ENCODE peak calls at places on chromosomes 5 and 9, in five cellular contexts. P is brain microvascular endothelial cell, F is ovary, K is HCT116, C is IMR-90. S is an unnamed sample.

GRCh38 chr9:17425379-17425778 is 153.5 kb upstream of the SH3GL2 start:
- DNase-seq in P (no peak), F (no peak), K (no peak), C (no peak), S (no peak)

GRCh38 chr5:139711067-139711851 is 63.1 kb downstream of the CXXC5 start:
- DNase-seq in P (no peak), F (no peak), K (no peak), C (peak; percentile 28), S (no peak)

GRCh38 chr9:129109504-129109903 is 1.1 kb downstream of the CRAT start:
- DNase-seq in P (no peak), F (peak; percentile 56), K (no peak), C (no peak), S (no peak)

GRCh38 chr9:130522233-130522808 is 57.1 kb upstream of the FUBP3 start:
- DNase-seq in P (no peak), F (no peak), K (no peak), C (no peak), S (no peak)

GRCh38 chr9:68970150-68970549 is 43.8 kb downstream of the PRKACG start:
- DNase-seq in P (no peak), F (no peak), K (no peak), C (no peak), S (no peak)

GRCh38 chr5:154583545-154584168 is 105.6 kb upstream of the HAND1 start:
- DNase-seq in P (no peak), F (no peak), K (peak; percentile 22), C (no peak), S (no peak)

GRCh38 chr5:90334746-90335145 is 74.8 kb downstream of the CETN3 start:
- DNase-seq in P (no peak), F (no peak), K (no peak), C (no peak), S (no peak)

GRCh38 chr9:92726971-92727715 is 37.5 kb downstream of the BICD2 start:
- DNase-seq in P (peak; percentile 53), F (no peak), K (no peak), C (peak; percentile 56), S (no peak)

GRCh38 chr5:180668835-180669596 is 19.6 kb upstream of the FLT4 start:
- DNase-seq in P (no peak), F (no peak), K (no peak), C (no peak), S (no peak)

DNA sequence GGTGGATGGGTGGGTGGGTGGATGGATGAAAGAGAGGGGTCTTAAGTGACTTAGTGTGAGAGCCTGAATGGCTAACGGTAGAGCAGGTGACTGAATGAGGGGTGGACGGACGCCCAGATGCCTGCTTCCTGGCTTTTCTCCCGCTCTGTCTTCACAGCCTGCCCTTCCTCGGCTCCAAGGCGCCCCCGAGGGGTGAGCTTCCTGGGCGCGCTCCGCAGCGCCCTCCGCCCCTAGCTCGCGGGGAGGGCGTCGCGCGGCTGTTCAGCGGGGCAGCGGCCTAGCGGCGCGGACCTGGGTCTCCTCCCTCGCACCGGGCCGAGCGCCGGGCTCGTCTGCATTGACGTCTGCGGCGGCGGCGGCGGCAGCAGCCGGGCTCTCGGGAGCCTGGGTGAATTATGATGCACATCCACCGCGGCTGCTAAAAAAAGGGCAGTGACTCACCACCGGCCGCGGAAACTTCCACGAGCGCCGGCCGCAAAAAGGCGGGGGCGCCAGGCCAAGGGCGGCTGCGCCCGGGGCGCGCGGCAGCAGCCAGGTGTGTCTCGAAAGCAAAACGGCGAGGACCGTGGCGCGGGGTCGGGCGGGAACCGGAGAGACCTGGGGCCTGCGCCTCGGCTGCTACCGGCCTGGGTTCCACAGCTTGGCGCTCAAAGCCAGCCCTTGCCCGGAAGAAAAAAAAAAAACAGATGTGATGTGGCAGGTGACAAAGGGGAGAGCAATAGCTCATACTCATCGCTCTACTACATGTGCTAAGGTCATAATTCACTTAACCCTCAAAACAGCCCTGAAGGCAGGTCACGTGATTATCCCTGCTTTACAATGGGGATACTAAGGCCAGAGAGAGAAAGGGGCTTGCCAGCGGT is 143.0 kb upstream of the ADRA1B start:
- DNase-seq in P (peak; percentile 90), F (peak; percentile 88), K (peak; percentile 44), C (peak; percentile 90), S (peak; percentile 43)
- H3K4me3 ChIP-seq in P (peak overlapping the region; percentile 37), F (peak overlapping the region; percentile 22), K (peak overlapping the region; percentile 56), C (peak overlapping the region; percentile 31), S (peak overlapping the region; percentile 36)

DNA sequence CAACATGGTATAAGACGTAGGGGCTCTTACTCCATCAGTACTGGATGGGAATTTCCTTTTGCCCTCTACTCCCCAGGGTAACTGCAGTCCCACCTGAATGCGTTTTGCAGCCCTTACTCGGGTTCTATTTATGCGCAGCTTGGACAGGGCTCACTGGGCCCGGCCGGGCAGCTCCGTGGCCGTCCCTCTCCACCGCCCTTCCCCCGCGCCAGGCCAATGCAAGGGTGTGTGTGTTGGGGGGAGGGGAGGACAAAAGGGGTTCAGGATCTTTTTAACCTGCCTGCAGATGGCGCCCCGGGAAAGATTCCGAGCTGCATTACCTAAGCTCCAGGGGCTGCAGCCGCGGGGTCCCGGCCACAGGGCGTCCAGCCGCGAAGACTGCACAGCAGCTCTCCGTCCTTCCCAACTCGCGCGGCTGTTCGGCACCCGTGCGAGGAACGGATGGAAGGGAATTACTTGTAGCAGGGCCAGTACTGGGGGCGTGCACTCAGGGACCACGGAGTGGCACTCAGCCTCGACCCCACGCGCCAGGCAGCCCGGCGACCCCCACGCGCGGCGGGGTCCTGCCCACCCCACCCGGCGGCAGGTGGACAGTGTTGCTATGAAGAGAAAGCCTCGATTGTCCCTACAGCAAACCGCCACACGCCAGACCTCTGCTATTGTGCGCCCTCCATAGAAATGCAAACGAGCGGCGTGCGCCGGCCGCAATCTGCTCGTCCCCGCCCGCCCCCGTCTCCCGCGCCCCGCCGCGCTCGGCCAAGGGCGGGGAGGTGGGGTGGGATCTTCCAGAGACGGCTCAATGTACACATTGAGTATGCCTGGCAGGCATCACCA is 966 bp upstream of the GADD45G start:
- DNase-seq in P (no peak), F (peak; percentile 77), K (no peak), C (peak; percentile 11), S (peak; percentile 10)
- TF ChIP-seq CTCF in P (peak; percentile 54), F (peak; percentile 38), K (peak; percentile 37), C (peak; percentile 28), S (peak; percentile 60)

GRCh38 chr9:123982535-123982934 is 29.0 kb upstream of the LHX2 start:
- DNase-seq in P (no peak), F (no peak), K (no peak), C (no peak), S (no peak)

GRCh38 chr9:123985869-123986268 is 25.7 kb upstream of the LHX2 start:
- DNase-seq in P (no peak), F (no peak), K (no peak), C (no peak), S (no peak)

GRCh38 chr9:123978981-123979380 is 32.6 kb upstream of the LHX2 start:
- DNase-seq in P (no peak), F (no peak), K (no peak), C (no peak), S (no peak)

GRCh38 chr9:123984802-123985201 is 26.8 kb upstream of the LHX2 start:
- DNase-seq in P (no peak), F (no peak), K (no peak), C (no peak), S (no peak)

DNA sequence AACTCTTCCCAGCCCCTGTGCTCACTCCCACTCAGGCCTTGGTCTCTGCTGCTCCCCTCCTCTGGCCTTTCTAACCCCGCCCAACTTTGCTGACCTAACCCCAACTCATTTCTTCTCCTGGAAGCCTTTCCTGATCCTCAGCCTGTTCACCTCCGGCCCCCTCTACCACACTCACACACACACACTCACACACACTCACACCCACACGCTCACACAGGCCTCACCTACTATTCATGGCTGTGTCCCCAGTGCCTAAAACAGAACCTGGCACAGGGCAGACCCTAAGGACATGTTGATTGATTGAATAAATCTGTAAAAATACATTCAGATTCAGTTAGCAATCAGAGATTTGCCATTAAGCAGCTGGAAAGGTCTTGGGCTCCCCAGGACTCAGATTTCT is 28.5 kb upstream of the LHX2 start:
- DNase-seq in P (no peak), F (no peak), K (no peak), C (no peak), S (no peak)
- H3K27me3 ChIP-seq in P (peaks cover 27% of the 10 kb centered on the region), F (no peaks in the 10 kb centered on the region), K (peaks cover 11% of the 10 kb centered on the region), C (peaks cover 71% of the 10 kb centered on the region), S (peaks cover 26% of the 10 kb centered on the region)

DNA sequence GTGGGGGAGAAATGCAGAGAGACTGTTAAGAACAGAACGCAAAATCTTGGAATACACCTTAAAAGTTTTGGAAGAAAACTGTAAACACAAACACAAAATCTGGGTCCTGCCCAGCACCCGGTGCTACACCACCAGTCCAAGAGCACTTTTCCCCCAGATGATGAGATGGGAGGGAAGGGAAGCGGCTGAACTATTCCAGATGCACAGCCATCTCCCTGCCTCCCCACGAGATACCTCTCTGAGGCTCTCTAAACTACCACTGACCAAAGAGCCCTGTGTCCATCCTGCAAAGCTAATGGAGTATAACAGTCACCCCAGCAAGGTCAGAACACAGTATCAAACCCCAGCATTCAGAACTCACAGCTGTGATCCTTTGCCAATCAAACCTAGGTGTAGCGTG is 8.0 kb downstream of the SPARC start:
- DNase-seq in P (no peak), F (no peak), K (no peak), C (peak; percentile 4), S (no peak)
- H3K4me3 ChIP-seq in P (no peak overlapping the region), F (no peak overlapping the region), K (no peak overlapping the region), C (no peak overlapping the region), S (no peak overlapping the region)

DNA sequence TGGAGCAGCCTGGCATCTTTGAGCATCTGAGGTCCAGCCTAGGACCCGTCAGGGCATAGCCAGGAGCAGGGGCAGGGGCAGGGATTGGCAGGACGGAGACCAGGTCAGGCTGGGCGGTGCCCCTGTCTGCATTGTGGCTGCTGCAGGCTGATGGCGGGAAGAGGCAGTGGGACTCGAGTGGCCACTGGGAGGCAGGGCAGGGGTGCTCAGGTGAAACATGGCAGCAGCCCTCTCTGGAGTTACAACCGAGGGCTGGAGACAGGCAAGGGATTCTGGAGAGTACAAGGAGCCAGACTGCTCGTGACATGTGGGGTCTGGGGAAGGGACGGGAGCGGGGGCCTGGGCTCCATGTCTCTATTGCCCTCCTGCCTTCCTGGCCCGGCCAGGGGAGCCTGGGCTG is 97.4 kb upstream of the RAPGEF1 start:
- DNase-seq in P (no peak), F (no peak), K (no peak), C (no peak), S (no peak)
- TF ChIP-seq CTCF in P (peak; percentile 31), F (no peak), K (peak; percentile 32), C (peak; percentile 8), S (peak; percentile 22)

GRCh38 chr5:115986358-115986757 is 24.1 kb downstream of the LVRN start:
- DNase-seq in P (no peak), F (no peak), K (no peak), C (peak; percentile 80), S (no peak)
- H3K27me3 ChIP-seq in P (no peaks in the 10 kb centered on the region), F (no peaks in the 10 kb centered on the region), K (no peaks in the 10 kb centered on the region), C (no peaks in the 10 kb centered on the region), S (no peaks in the 10 kb centered on the region)

DNA sequence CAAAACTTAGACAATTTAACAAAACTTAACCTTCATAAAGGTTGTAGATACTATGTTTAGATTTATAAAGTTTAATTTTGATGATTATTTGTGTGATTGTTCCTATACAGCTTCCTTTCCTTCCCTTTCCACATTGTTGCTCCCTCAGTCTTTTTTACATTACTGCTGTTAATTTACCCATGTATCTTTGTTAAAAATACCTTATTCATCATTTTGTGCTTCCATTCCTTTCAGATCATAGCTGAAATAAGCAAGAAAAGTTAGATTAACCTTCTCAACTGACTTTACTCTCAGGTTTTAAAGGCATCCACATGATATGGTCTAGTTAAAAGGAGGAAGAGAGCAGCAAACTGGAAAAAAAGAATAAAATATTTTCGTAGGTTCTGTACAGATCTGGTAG is 2.0 kb downstream of the SMAD5 start:
- DNase-seq in P (no peak), F (no peak), K (no peak), C (no peak), S (no peak)
- H3K4me3 ChIP-seq in P (no peak overlapping the region), F (peak overlapping the region; percentile 75), K (no peak overlapping the region), C (no peak overlapping the region), S (no peak overlapping the region)

GRCh38 chr9:137461663-137462395 is 2.7 kb upstream of the NSMF start:
- DNase-seq in P (no peak), F (peak; percentile 40), K (peak; percentile 78), C (no peak), S (no peak)
- TF ChIP-seq CTCF in P (peak; percentile 30), F (no peak), K (peak; percentile 23), C (no peak), S (no peak)

S was measured in kidney epithelial cell.